ENCODE peak calls at places on chromosomes 1 and 21, in six cellular contexts. N is cardiac muscle cell, Y is pancreas, U is A549, T is ascending aorta, G is brain microvascular endothelial cell. C is an unnamed sample.

GRCh38 chr1:115337276-115337632 is 795 bp downstream of the NGF start:
- DNase-seq in N (no peak), Y (no peak), U (no peak), T (no peak), G (no peak), C (no peak)

GRCh38 chr1:186188736-186189135 is 186.3 kb downstream of the TPR start:
- DNase-seq in N (no peak), Y (no peak), U (no peak), T (no peak), G (no peak), C (no peak)

GRCh38 chr1:47951545-47952235 is 45.5 kb downstream of the TRABD2B start:
- DNase-seq in N (no peak), Y (no peak), U (no peak), T (no peak), G (no peak), C (no peak)

GRCh38 chr1:27318596-27318995 is 3.4 kb upstream of the TMEM222 start:
- DNase-seq in N (peak; percentile 59), Y (no peak), U (no peak), T (no peak), G (no peak), C (no peak)

GRCh38 chr1:81607886-81608285 is 192.8 kb upstream of the ADGRL2 start:
- DNase-seq in N (no peak), Y (no peak), U (no peak), T (no peak), G (no peak), C (no peak)

GRCh38 chr1:152926091-152926490 is 17.7 kb downstream of the IVL start:
- DNase-seq in N (no peak), Y (no peak), U (peak; percentile 48), T (no peak), G (no peak), C (no peak)

GRCh38 chr1:226506921-226507320 is 41.6 kb upstream of the STUM start:
- DNase-seq in N (no peak), Y (no peak), U (no peak), T (no peak), G (no peak), C (no peak)

GRCh38 chr1:207327994-207328393 is 6.5 kb downstream of the CD55 start:
- DNase-seq in N (no peak), Y (no peak), U (no peak), T (no peak), G (no peak), C (no peak)

GRCh38 chr21:44703731-44704635 is 7.0 kb downstream of the KRTAP10-12 start:
- DNase-seq in N (no peak), Y (no peak), U (no peak), T (peak; percentile 42), G (no peak), C (no peak)

GRCh38 chr1:235402457-235403200 is 35.4 kb downstream of the TBCE start:
- DNase-seq in N (no peak), Y (no peak), U (peak; percentile 83), T (no peak), G (no peak), C (no peak)

GRCh38 chr1:241934181-241934815 is 23.3 kb upstream of the BECN2 start:
- DNase-seq in N (peak; percentile 2), Y (peak; percentile 35), U (no peak), T (no peak), G (peak; percentile 27), C (no peak)

GRCh38 chr1:34847094-34847493 is 12.5 kb downstream of the SMIM12 start:
- DNase-seq in N (no peak), Y (peak; percentile 31), U (no peak), T (no peak), G (no peak), C (no peak)

GRCh38 chr1:29712275-29712633 is 475.9 kb downstream of the PTPRU start:
- DNase-seq in N (no peak), Y (no peak), U (no peak), T (no peak), G (no peak), C (no peak)

GRCh38 chr1:16978589-16979474 is 1.6 kb downstream of the MFAP2 start:
- DNase-seq in N (no peak), Y (no peak), U (no peak), T (peak; percentile 89), G (peak; percentile 54), C (no peak)

GRCh38 chr1:197302775-197303174 is 34.7 kb downstream of the CRB1 start:
- DNase-seq in N (no peak), Y (no peak), U (no peak), T (no peak), G (peak; percentile 19), C (no peak)

GRCh38 chr1:68916227-68916853 is 419.5 kb upstream of the DEPDC1 start:
- DNase-seq in N (no peak), Y (peak; percentile 9), U (no peak), T (no peak), G (peak; percentile 51), C (no peak)

GRCh38 chr1:31763671-31764306 is 351 bp downstream of the ADGRB2 start:
- DNase-seq in N (no peak), Y (no peak), U (no peak), T (no peak), G (no peak), C (no peak)

GRCh38 chr21:16308269-16308668 is 578.5 kb downstream of the USP25 start:
- DNase-seq in N (no peak), Y (no peak), U (no peak), T (no peak), G (no peak), C (no peak)

GRCh38 chr1:7261490-7261889 is 476.2 kb downstream of the CAMTA1 start:
- DNase-seq in N (no peak), Y (no peak), U (no peak), T (no peak), G (no peak), C (no peak)

GRCh38 chr1:21251773-21252471 is 38.3 kb downstream of the ECE1 start:
- DNase-seq in N (no peak), Y (peak; percentile 95), U (peak; percentile 73), T (peak; percentile 97), G (peak; percentile 93), C (peak; percentile 60)

GRCh38 chr21:36647279-36648093 is 51.4 kb upstream of the SIM2 start:
- DNase-seq in N (no peak), Y (no peak), U (peak; percentile 35), T (no peak), G (peak; percentile 80), C (no peak)

GRCh38 chr1:94723899-94724298 is 96.3 kb upstream of the SLC44A3 start:
- DNase-seq in N (no peak), Y (no peak), U (no peak), T (no peak), G (no peak), C (no peak)

DNA sequence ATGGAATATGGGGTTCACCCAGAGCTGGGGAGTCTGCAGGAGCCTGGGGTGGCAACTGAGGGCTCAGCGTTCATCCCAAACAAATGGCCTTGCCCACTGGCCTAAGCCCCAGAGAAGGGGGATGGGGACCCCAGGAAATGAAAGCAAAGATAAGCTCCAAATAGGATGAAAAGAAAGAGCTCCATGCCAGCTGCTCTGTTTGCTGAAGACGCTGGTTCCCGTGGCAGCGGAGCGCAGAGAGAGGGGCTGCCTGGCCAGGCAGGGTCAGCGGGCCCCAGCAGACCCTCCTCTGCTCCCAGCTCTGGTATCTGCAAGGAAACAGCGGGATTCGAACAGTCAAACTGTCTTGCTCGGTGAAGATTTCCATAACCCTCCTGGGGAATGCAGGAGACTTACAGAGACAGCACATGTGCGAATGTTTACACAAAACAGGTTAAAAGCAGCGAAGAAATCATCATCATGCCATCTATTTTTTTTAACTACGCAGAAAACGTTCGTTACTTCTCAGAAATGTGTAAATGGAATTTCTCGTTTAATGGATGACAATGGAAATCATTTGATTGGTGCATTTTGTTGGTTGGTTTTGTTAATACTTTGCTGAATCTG is 94.4 kb downstream of the PDE9A start:
- DNase-seq in N (no peak), Y (no peak), U (no peak), T (no peak), G (no peak), C (no peak)
- H3K27ac ChIP-seq in N (no peak overlapping the region), Y (no peak overlapping the region), U (no peak overlapping the region), T (no peak overlapping the region), G (no peak overlapping the region), C (peak overlapping the region; percentile 39)

DNA sequence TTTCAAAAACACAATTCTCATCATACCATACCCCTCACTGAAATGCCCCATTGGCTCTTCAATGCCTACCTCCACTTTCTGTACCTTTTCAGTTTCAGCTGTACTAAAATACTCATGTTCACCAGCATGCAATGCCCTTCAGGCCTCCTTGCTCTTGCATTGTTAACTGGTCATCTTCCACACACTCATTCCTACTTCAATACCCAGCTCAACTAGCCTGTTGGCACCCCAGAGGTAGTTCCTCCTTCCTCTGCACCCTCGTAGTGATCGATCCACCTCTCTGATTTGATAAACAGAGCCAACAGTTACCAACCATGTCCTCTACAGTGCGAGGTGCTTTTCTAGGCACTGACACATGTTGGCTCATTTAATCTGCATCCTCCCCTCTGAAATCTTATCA is 46.7 kb downstream of the PGBD5 start:
- DNase-seq in N (no peak), Y (no peak), U (no peak), T (no peak), G (no peak), C (no peak)
- H3K4me3 ChIP-seq in N (no peak overlapping the region), Y (no peak overlapping the region), U (no peak overlapping the region), T (no peak overlapping the region), G (no peak overlapping the region), C (no peak overlapping the region)

DNA sequence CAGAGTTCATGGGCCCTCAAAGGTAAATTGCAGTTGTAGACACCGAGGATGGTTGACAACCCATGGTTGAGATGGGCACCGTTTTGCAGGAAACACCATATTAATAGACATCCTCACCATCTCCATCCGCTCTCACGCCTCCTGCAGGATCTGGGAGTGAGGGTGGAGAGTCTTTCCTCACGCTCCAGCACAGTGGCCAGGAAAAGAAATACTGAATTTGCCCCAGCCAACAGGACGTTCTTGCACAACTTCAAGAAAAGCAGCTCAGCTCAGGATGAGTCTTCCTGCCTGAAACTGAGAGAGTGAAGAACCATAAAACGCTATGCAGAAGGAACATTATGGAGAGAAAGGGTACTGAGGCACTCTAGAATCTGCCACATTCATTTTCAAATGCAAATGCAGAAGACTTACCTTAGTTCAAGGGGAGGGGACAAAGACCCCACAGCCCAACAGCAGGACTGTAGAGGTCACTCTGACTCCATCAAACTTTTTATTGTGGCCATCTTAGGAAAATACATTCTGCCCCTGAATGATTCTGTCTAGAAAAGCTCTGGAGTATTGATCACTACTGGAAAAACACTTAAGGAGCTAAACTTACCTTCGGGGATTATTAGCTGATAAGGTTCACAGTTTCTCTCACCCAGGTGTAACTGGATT is 9.3 kb downstream of the SLAMF8 start:
- DNase-seq in N (no peak), Y (no peak), U (no peak), T (no peak), G (no peak), C (no peak)
- TF ChIP-seq CTCF in N (peak; percentile 19), Y (no peak), U (peak; percentile 20), T (no peak), G (peak; percentile 41), C (no peak)

DNA sequence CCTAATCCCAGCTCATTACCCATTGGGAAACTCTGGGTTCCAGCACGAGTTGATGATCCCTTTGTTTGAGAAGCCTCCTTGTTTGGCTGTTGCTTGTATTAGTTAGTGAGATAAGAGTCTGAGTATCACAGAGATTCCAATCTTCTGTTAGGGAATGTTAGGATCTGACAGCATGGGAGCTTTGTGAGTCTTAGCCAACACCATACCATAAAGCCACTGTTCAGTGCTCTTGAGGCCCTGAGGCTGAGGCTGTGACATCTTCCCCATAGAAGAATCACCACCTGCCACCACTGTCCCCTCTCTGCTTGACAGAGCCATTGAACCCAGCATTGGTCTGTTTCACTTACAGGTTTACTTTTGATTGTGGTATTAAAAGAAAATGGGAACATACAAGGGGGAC is 29.3 kb upstream of the NFASC start:
- DNase-seq in N (no peak), Y (no peak), U (no peak), T (peak; percentile 24), G (no peak), C (no peak)
- H3K27ac ChIP-seq in N (no peak overlapping the region), Y (no peak overlapping the region), U (no peak overlapping the region), T (no peak overlapping the region), G (no peak overlapping the region), C (no peak overlapping the region)

C was measured in left lung.